ENCODE peak calls at places on chromosomes 3 and 15, in seven cellular contexts. L, T, U, A, W, Q and M are unnamed samples.

GRCh38 chr3:160134964-160135363 is 90.3 kb upstream of the C3orf80 start:
- DNase-seq in W (no peak), A (no peak), L (no peak), U (peak), T (no peak), Q (no peak), M (no peak)

GRCh38 chr3:127006781-127007436 is 24.0 kb downstream of the PLXNA1 start:
- DNase-seq in T (no peak), L (no peak), Q (no peak), W (no peak), A (no peak), U (peak), M (no peak)

GRCh38 chr3:104564045-104564643 is 802.6 kb upstream of the ALCAM start:
- DNase-seq in A (no peak), T (peak), U (peak), Q (peak), L (peak), W (peak), M (no peak)

GRCh38 chr3:197306374-197307086 is 8.1 kb upstream of the DLG1 start:
- DNase-seq in Q (no peak), L (no peak), T (no peak), W (no peak), A (no peak), U (peak), M (no peak)

GRCh38 chr3:154244644-154245043 is 79.6 kb downstream of the DHX36 start:
- DNase-seq in A (no peak), W (peak), Q (no peak), T (no peak), U (peak), L (peak), M (no peak)

GRCh38 chr3:102400766-102401165 is 34.0 kb upstream of the ZPLD1 start:
- DNase-seq in T (no peak), Q (no peak), U (peak), L (no peak), A (no peak), W (peak), M (no peak)

GRCh38 chr3:183287301-183287971 is 34.4 kb downstream of the B3GNT5 start:
- DNase-seq in U (peak), L (peak), T (no peak), A (peak), W (peak), Q (no peak), M (no peak)

GRCh38 chr3:67791620-67792019 is 137.2 kb upstream of the SUCLG2 start:
- DNase-seq in T (no peak), L (no peak), A (no peak), W (no peak), U (peak), Q (no peak), M (no peak)

GRCh38 chr15:72857331-72858065 is 73.9 kb upstream of the ADPGK start:
- DNase-seq in W (no peak), L (no peak), U (no peak), T (no peak), Q (no peak), A (no peak), M (no peak)

GRCh38 chr3:98890181-98890882 is 11.2 kb downstream of the DCBLD2 start:
- DNase-seq in A (no peak), U (no peak), T (no peak), L (no peak), Q (no peak), W (no peak), M (no peak)

GRCh38 chr15:70504305-70504951 is 258.9 kb downstream of the UACA start:
- DNase-seq in L (peak), W (peak), Q (peak), T (no peak), A (peak), U (peak), M (peak)

GRCh38 chr15:28983432-28984311 is 97.9 kb downstream of the APBA2 start:
- DNase-seq in L (no peak), W (no peak), T (no peak), A (no peak), Q (no peak), U (no peak), M (no peak)
- H3K27ac ChIP-seq in L (no peak), W (no peak), T (no peak), A (no peak), Q (no peak), U (no peak), M (no peak)

GRCh38 chr3:13480340-13481318 is 523 bp downstream of the HDAC11 start:
- DNase-seq in W (no peak), A (peak), L (peak), U (no peak), T (no peak), Q (no peak), M (peak)

GRCh38 chr3:13482106-13482690 is 2.1 kb downstream of the HDAC11 start:
- DNase-seq in Q (no peak), L (no peak), T (no peak), W (no peak), U (no peak), A (peak), M (peak)

GRCh38 chr3:13479332-13479581 is 849 bp upstream of the HDAC11 start:
- DNase-seq in T (no peak), Q (no peak), L (peak), U (peak), A (no peak), W (no peak), M (no peak)

GRCh38 chr3:13477946-13478345 is 2.2 kb upstream of the HDAC11 start:
- DNase-seq in A (no peak), Q (no peak), W (no peak), U (no peak), L (no peak), T (no peak), M (peak)

GRCh38 chr3:13479582-13480339 is at the start of gene HDAC11:
- DNase-seq in U (peak), T (peak), L (peak), A (peak), Q (peak), W (peak), M (peak)
- TF ChIP-seq CTCF in U (no peak), T (peak), L (no peak), A (peak), Q (peak), W (peak), M (peak)

GRCh38 chr15:73989001-73989798 is 2.9 kb downstream of the STOML1 start:
- DNase-seq in L (no peak), A (peak), Q (no peak), W (peak), U (peak), T (no peak), M (no peak)
- H3K4me3 ChIP-seq in L (no peak), A (no peak), Q (no peak), W (no peak), U (no peak), T (no peak), M (no peak)

GRCh38 chr3:23966308-23966707 is 21.2 kb downstream of the NR1D2 start:
- DNase-seq in U (no peak), Q (no peak), A (no peak), L (no peak), T (no peak), W (no peak), M (no peak)
- H3K27ac ChIP-seq in U (no peak), Q (no peak), A (peak), L (peak), T (no peak), W (no peak), M (no peak)

GRCh38 chr3:184305577-184305976 is 6.5 kb downstream of the PSMD2 start:
- DNase-seq in W (no peak), A (no peak), Q (no peak), U (peak), T (no peak), L (no peak), M (no peak)
- TF ChIP-seq CTCF in W (peak), A (peak), Q (no peak), U (peak), T (peak), L (no peak), M (no peak)